ENCODE peak calls at places on chromosomes 11 and 22, in seven cellular contexts. One of them, this sample, is unnamed.

GRCh38 chr11:46121328-46121723 is at the start of gene PHF21A:
- DNase-seq in right lobe of liver: peak; percentile 91
- DNase-seq in adrenal gland: peak; percentile 90
- DNase-seq in A673: peak; percentile 100
- DNase-seq in upper lobe of left lung: peak; percentile 98
- DNase-seq in esophagus squamous epithelium: peak; percentile 46
- DNase-seq in IMR-90: peak; percentile 93
- DNase-seq in this sample: peak; percentile 82

GRCh38 chr11:57269580-57270021 is 32.6 kb upstream of the APLNR start:
- DNase-seq in right lobe of liver: no peak
- DNase-seq in adrenal gland: no peak
- DNase-seq in A673: peak; percentile 74
- DNase-seq in upper lobe of left lung: no peak
- DNase-seq in esophagus squamous epithelium: no peak
- DNase-seq in IMR-90: no peak
- DNase-seq in this sample: no peak

GRCh38 chr11:108431997-108432396 is 35.3 kb downstream of the C11orf65 start:
- DNase-seq in right lobe of liver: no peak
- DNase-seq in adrenal gland: no peak
- DNase-seq in A673: no peak
- DNase-seq in upper lobe of left lung: no peak
- DNase-seq in esophagus squamous epithelium: no peak
- DNase-seq in IMR-90: no peak
- DNase-seq in this sample: no peak

GRCh38 chr11:90747057-90747456 is 524.2 kb upstream of the CHORDC1 start:
- DNase-seq in right lobe of liver: no peak
- DNase-seq in adrenal gland: no peak
- DNase-seq in A673: no peak
- DNase-seq in upper lobe of left lung: no peak
- DNase-seq in esophagus squamous epithelium: no peak
- DNase-seq in IMR-90: no peak
- DNase-seq in this sample: no peak

GRCh38 chr11:125594958-125595357 is 2.3 kb downstream of the STT3A start:
- DNase-seq in right lobe of liver: no peak
- DNase-seq in adrenal gland: no peak
- DNase-seq in A673: no peak
- DNase-seq in upper lobe of left lung: no peak
- DNase-seq in esophagus squamous epithelium: no peak
- DNase-seq in IMR-90: no peak
- DNase-seq in this sample: no peak

GRCh38 chr11:12516387-12517110 is 139.2 kb downstream of the PARVA start:
- DNase-seq in right lobe of liver: no peak
- DNase-seq in adrenal gland: no peak
- DNase-seq in A673: no peak
- DNase-seq in upper lobe of left lung: no peak
- DNase-seq in esophagus squamous epithelium: no peak
- DNase-seq in IMR-90: no peak
- DNase-seq in this sample: no peak

GRCh38 chr11:109196016-109196415 is 226.0 kb upstream of the C11orf87 start:
- DNase-seq in right lobe of liver: no peak
- DNase-seq in adrenal gland: no peak
- DNase-seq in A673: peak; percentile 65
- DNase-seq in upper lobe of left lung: no peak
- DNase-seq in esophagus squamous epithelium: no peak
- DNase-seq in IMR-90: peak; percentile 3
- DNase-seq in this sample: no peak

GRCh38 chr11:115054541-115055538 is 376.5 kb downstream of the NXPE2 start:
- DNase-seq in right lobe of liver: no peak
- DNase-seq in adrenal gland: no peak
- DNase-seq in A673: no peak
- DNase-seq in upper lobe of left lung: no peak
- DNase-seq in esophagus squamous epithelium: no peak
- DNase-seq in IMR-90: peak; percentile 3
- DNase-seq in this sample: no peak

GRCh38 chr11:61618991-61619390 is 38.1 kb upstream of the SYT7 start:
- DNase-seq in right lobe of liver: no peak
- DNase-seq in adrenal gland: no peak
- DNase-seq in A673: no peak
- DNase-seq in upper lobe of left lung: no peak
- DNase-seq in esophagus squamous epithelium: no peak
- DNase-seq in IMR-90: no peak
- DNase-seq in this sample: no peak

GRCh38 chr11:1875093-1875785 is 16.5 kb downstream of the PRR33 start:
- DNase-seq in right lobe of liver: peak; percentile 23
- DNase-seq in adrenal gland: peak; percentile 65
- DNase-seq in A673: no peak
- DNase-seq in upper lobe of left lung: peak; percentile 64
- DNase-seq in esophagus squamous epithelium: no peak
- DNase-seq in IMR-90: no peak
- DNase-seq in this sample: no peak

GRCh38 chr22:30294066-30294465 is 4.8 kb upstream of the CASTOR1 start:
- DNase-seq in right lobe of liver: no peak
- DNase-seq in adrenal gland: no peak
- DNase-seq in A673: no peak
- DNase-seq in upper lobe of left lung: no peak
- DNase-seq in esophagus squamous epithelium: no peak
- DNase-seq in IMR-90: no peak
- DNase-seq in this sample: no peak

DNA sequence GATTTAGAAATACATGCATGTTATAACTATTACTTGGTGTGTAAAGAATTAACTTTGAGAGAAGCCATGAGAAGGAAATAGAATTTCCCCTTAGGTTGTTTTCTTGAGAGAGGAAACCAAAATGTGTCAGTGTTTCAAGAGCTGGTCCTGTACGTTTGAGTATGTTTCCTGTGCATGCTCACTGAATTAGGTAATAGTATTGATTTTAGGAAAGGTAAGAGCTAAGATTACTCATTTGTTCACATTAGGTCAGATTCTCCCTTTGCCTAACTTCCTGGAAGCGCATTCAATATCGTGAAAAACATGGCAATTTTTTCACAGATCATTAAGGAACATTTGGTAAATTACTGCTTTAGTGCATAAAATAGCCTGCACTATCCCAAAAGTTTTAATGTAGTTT is 49.3 kb upstream of the RDX start:
- DNase-seq in right lobe of liver: no peak
- DNase-seq in adrenal gland: no peak
- DNase-seq in A673: no peak
- DNase-seq in upper lobe of left lung: no peak
- DNase-seq in esophagus squamous epithelium: no peak
- DNase-seq in IMR-90: no peak
- DNase-seq in this sample: no peak
- H3K4me3 ChIP-seq in right lobe of liver: no peak overlapping the region
- H3K4me3 ChIP-seq in adrenal gland: no peak overlapping the region
- H3K4me3 ChIP-seq in A673: no peak overlapping the region
- H3K4me3 ChIP-seq in upper lobe of left lung: no peak overlapping the region
- H3K4me3 ChIP-seq in esophagus squamous epithelium: no peak overlapping the region
- H3K4me3 ChIP-seq in IMR-90: no peak overlapping the region
- H3K4me3 ChIP-seq in this sample: no peak overlapping the region

GRCh38 chr11:42625757-42626156 is 686.0 kb upstream of the API5 start:
- DNase-seq in right lobe of liver: no peak
- DNase-seq in adrenal gland: no peak
- DNase-seq in A673: no peak
- DNase-seq in upper lobe of left lung: no peak
- DNase-seq in esophagus squamous epithelium: no peak
- DNase-seq in IMR-90: no peak
- DNase-seq in this sample: no peak

GRCh38 chr11:42631223-42631843 is 680.5 kb upstream of the API5 start:
- DNase-seq in right lobe of liver: no peak
- DNase-seq in adrenal gland: no peak
- DNase-seq in A673: peak; percentile 84
- DNase-seq in upper lobe of left lung: no peak
- DNase-seq in esophagus squamous epithelium: no peak
- DNase-seq in IMR-90: no peak
- DNase-seq in this sample: no peak
- TF ChIP-seq CTCF in right lobe of liver: no peak
- TF ChIP-seq CTCF in adrenal gland: no peak
- TF ChIP-seq CTCF in A673: peak; percentile 86
- TF ChIP-seq CTCF in upper lobe of left lung: no peak
- TF ChIP-seq CTCF in esophagus squamous epithelium: no peak
- TF ChIP-seq CTCF in IMR-90: peak; percentile 16
- TF ChIP-seq CTCF in this sample: no peak

DNA sequence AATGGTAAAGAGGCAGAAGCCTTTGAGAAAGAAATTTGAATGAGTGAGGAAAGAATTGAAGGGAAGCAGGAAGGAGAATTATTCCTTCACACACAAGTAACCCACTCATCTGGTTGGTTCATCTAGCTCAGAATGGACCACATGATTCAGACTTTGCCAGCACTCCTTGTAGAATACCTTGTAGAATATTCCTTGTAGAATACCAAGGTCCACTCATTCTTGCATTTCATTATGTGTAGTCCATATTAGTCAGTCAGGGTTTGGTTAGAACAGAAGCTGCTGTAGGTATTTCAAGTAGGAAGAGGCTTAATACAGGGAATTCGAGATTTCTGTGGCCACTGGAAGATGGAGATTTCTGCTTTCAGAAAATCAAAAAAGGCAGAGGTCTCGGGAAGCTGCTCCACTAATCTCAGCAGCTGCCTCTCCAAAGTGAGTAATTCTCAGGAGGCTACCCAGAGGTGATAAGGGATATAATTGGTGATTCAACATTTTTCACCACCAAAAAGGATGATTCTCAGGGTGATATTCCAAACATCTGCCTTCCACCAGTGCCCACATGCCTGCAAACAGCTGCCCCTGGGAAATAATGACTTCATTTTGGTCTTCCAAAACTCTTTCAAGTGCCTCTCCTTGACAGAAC is 329.2 kb downstream of the TMEM135 start:
- DNase-seq in right lobe of liver: no peak
- DNase-seq in adrenal gland: no peak
- DNase-seq in A673: no peak
- DNase-seq in upper lobe of left lung: no peak
- DNase-seq in esophagus squamous epithelium: no peak
- DNase-seq in IMR-90: no peak
- DNase-seq in this sample: no peak
- H3K4me1 ChIP-seq in right lobe of liver: no peaks in the 10 kb centered on the region
- H3K4me1 ChIP-seq in adrenal gland: no peaks in the 10 kb centered on the region
- H3K4me1 ChIP-seq in A673: no peaks in the 10 kb centered on the region
- H3K4me1 ChIP-seq in upper lobe of left lung: no peaks in the 10 kb centered on the region
- H3K4me1 ChIP-seq in esophagus squamous epithelium: no peaks in the 10 kb centered on the region
- H3K4me1 ChIP-seq in IMR-90: no peaks in the 10 kb centered on the region
- H3K4me1 ChIP-seq in this sample: no peaks in the 10 kb centered on the region

DNA sequence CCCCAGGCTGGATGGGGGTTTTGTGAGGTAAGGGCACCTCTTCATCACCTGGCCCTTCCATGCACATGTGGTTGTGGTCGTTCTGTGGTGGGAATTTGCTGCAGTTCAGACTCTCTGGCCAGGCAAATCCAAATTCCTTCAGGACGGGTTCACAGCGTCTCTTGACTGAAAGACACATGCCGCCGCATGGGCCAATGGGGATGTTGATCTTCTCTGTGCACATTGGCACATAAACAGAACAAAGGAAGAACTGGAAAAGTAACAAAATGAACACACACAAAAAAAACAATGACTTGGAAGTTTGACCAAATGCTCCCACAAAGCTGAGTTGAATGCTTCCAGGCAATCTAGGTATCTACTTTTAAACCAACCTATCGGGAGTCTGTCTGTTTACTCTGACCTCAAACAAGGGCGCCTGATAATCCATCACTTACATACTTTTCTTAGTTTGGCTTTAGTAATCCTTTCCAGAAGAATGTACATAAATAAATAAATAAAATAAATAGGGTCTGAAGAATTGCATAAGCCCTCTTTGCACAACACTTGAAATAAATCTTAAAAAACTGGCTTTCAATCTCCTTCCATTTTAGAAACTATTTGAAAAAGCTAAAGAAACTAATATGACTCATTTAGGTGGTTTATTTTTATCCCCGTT is 2.8 kb downstream of the FZD4 start:
- DNase-seq in right lobe of liver: no peak
- DNase-seq in adrenal gland: no peak
- DNase-seq in A673: no peak
- DNase-seq in upper lobe of left lung: no peak
- DNase-seq in esophagus squamous epithelium: no peak
- DNase-seq in IMR-90: no peak
- DNase-seq in this sample: no peak
- H3K4me3 ChIP-seq in right lobe of liver: peak overlapping the region; percentile 1
- H3K4me3 ChIP-seq in adrenal gland: no peak overlapping the region
- H3K4me3 ChIP-seq in A673: peak overlapping the region; percentile 90
- H3K4me3 ChIP-seq in upper lobe of left lung: peak overlapping the region; percentile 95
- H3K4me3 ChIP-seq in esophagus squamous epithelium: peak overlapping the region; percentile 74
- H3K4me3 ChIP-seq in IMR-90: no peak overlapping the region
- H3K4me3 ChIP-seq in this sample: no peak overlapping the region

GRCh38 chr11:17547932-17548331 is 873 bp downstream of the OTOG start:
- DNase-seq in right lobe of liver: no peak
- DNase-seq in adrenal gland: no peak
- DNase-seq in A673: no peak
- DNase-seq in upper lobe of left lung: no peak
- DNase-seq in esophagus squamous epithelium: no peak
- DNase-seq in IMR-90: no peak
- DNase-seq in this sample: no peak
- TF ChIP-seq CTCF in right lobe of liver: no peak
- TF ChIP-seq CTCF in adrenal gland: no peak
- TF ChIP-seq CTCF in A673: peak; percentile 36
- TF ChIP-seq CTCF in upper lobe of left lung: no peak
- TF ChIP-seq CTCF in esophagus squamous epithelium: no peak
- TF ChIP-seq CTCF in IMR-90: no peak
- TF ChIP-seq CTCF in this sample: no peak

GRCh38 chr11:83033367-83033766 is 38.3 kb downstream of the RAB30 start:
- DNase-seq in right lobe of liver: no peak
- DNase-seq in adrenal gland: no peak
- DNase-seq in A673: no peak
- DNase-seq in upper lobe of left lung: no peak
- DNase-seq in esophagus squamous epithelium: no peak
- DNase-seq in IMR-90: no peak
- DNase-seq in this sample: no peak

GRCh38 chr11:83033972-83034672 is 37.6 kb downstream of the RAB30 start:
- DNase-seq in right lobe of liver: no peak
- DNase-seq in adrenal gland: peak; percentile 62
- DNase-seq in A673: peak; percentile 47
- DNase-seq in upper lobe of left lung: no peak
- DNase-seq in esophagus squamous epithelium: no peak
- DNase-seq in IMR-90: peak; percentile 71
- DNase-seq in this sample: no peak

GRCh38 chr11:83034673-83035014 is 37.1 kb downstream of the RAB30 start:
- DNase-seq in right lobe of liver: no peak
- DNase-seq in adrenal gland: no peak
- DNase-seq in A673: no peak
- DNase-seq in upper lobe of left lung: no peak
- DNase-seq in esophagus squamous epithelium: no peak
- DNase-seq in IMR-90: no peak
- DNase-seq in this sample: no peak

GRCh38 chr11:83036701-83037100 is 35.0 kb downstream of the RAB30 start:
- DNase-seq in right lobe of liver: no peak
- DNase-seq in adrenal gland: no peak
- DNase-seq in A673: no peak
- DNase-seq in upper lobe of left lung: no peak
- DNase-seq in esophagus squamous epithelium: no peak
- DNase-seq in IMR-90: no peak
- DNase-seq in this sample: no peak

GRCh38 chr11:83035070-83035854 is 36.4 kb downstream of the RAB30 start:
- DNase-seq in right lobe of liver: no peak
- DNase-seq in adrenal gland: no peak
- DNase-seq in A673: peak; percentile 54
- DNase-seq in upper lobe of left lung: no peak
- DNase-seq in esophagus squamous epithelium: no peak
- DNase-seq in IMR-90: no peak
- DNase-seq in this sample: no peak
- H3K4me1 ChIP-seq in right lobe of liver: no peaks in the 10 kb centered on the region
- H3K4me1 ChIP-seq in adrenal gland: peaks cover 30% of the 10 kb centered on the region
- H3K4me1 ChIP-seq in A673: peaks cover 32% of the 10 kb centered on the region
- H3K4me1 ChIP-seq in upper lobe of left lung: peaks cover 25% of the 10 kb centered on the region
- H3K4me1 ChIP-seq in esophagus squamous epithelium: peaks cover 23% of the 10 kb centered on the region
- H3K4me1 ChIP-seq in IMR-90: peaks cover 6% of the 10 kb centered on the region
- H3K4me1 ChIP-seq in this sample: peaks cover 25% of the 10 kb centered on the region

This sample was measured in CD8-positive, alpha-beta T cell.